ENCODE peak calls at places on chromosomes 12 and 14, in eight cellular contexts. C is NB4, S is A549, L is body of pancreas, I is ovary, T is IMR-90, G is K562, Z is esophagus muscularis mucosa. V is an unnamed sample.

GRCh38 chr12:109126781-109127180 is 10.4 kb downstream of the ACACB start:
- DNase-seq in C (no peak), S (no peak), L (no peak), I (no peak), T (peak; percentile 18), G (no peak), Z (no peak), V (no peak)

GRCh38 chr12:10001141-10001778 is 2.3 kb upstream of the CLEC1B start:
- DNase-seq in C (no peak), S (no peak), L (no peak), I (no peak), T (no peak), G (no peak), Z (no peak), V (no peak)

GRCh38 chr14:78425332-78425731 is 255.2 kb downstream of the NRXN3 start:
- DNase-seq in C (no peak), S (no peak), L (no peak), I (no peak), T (no peak), G (no peak), Z (no peak), V (no peak)

GRCh38 chr14:104937161-104937560 is 12.5 kb downstream of the PLD4 start:
- DNase-seq in C (no peak), S (no peak), L (no peak), I (no peak), T (no peak), G (no peak), Z (no peak), V (no peak)

GRCh38 chr12:127893875-127894635 is 372.9 kb upstream of the TMEM132C start:
- DNase-seq in C (peak; percentile 29), S (no peak), L (no peak), I (no peak), T (no peak), G (no peak), Z (no peak), V (no peak)

GRCh38 chr14:104115131-104115600 is 23.2 kb upstream of the KIF26A start:
- DNase-seq in C (no peak), S (no peak), L (peak; percentile 3), I (no peak), T (no peak), G (no peak), Z (no peak), V (no peak)

GRCh38 chr14:95190346-95190840 is 33.1 kb upstream of the DICER1 start:
- DNase-seq in C (no peak), S (no peak), L (no peak), I (no peak), T (no peak), G (no peak), Z (no peak), V (no peak)

GRCh38 chr14:53306926-53307325 is 153.8 kb upstream of the DDHD1 start:
- DNase-seq in C (peak; percentile 24), S (no peak), L (no peak), I (no peak), T (peak; percentile 71), G (no peak), Z (no peak), V (no peak)

GRCh38 chr14:64227856-64228255 is 66.3 kb downstream of the ESR2 start:
- DNase-seq in C (no peak), S (no peak), L (no peak), I (no peak), T (no peak), G (no peak), Z (no peak), V (no peak)

GRCh38 chr12:28908646-28909045 is 240.4 kb upstream of the FAR2 start:
- DNase-seq in C (no peak), S (no peak), L (no peak), I (no peak), T (peak; percentile 23), G (no peak), Z (no peak), V (no peak)

GRCh38 chr12:30026621-30027234 is 243.0 kb upstream of the TMTC1 start:
- DNase-seq in C (no peak), S (no peak), L (no peak), I (no peak), T (peak; percentile 89), G (no peak), Z (no peak), V (no peak)

GRCh38 chr14:28101992-28102391 is 664.6 kb upstream of the FOXG1 start:
- DNase-seq in C (no peak), S (no peak), L (peak; percentile 5), I (no peak), T (no peak), G (no peak), Z (no peak), V (no peak)

GRCh38 chr14:88613552-88614010 is 50.7 kb downstream of the ZC3H14 start:
- DNase-seq in C (peak; percentile 60), S (no peak), L (peak; percentile 73), I (no peak), T (peak; percentile 53), G (no peak), Z (no peak), V (no peak)

GRCh38 chr12:53955036-53955775 is 503 bp downstream of the HOXC12 start:
- DNase-seq in C (no peak), S (no peak), L (no peak), I (no peak), T (no peak), G (no peak), Z (no peak), V (no peak)

GRCh38 chr14:61837336-61838229 is 75.4 kb downstream of the SNAPC1 start:
- DNase-seq in C (peak; percentile 75), S (peak; percentile 60), L (peak; percentile 85), I (peak; percentile 71), T (peak; percentile 80), G (peak; percentile 65), Z (no peak), V (no peak)

GRCh38 chr12:132593071-132593470 is 17.3 kb downstream of the LRCOL1 start:
- DNase-seq in C (no peak), S (no peak), L (no peak), I (peak; percentile 27), T (no peak), G (no peak), Z (no peak), V (no peak)

GRCh38 chr12:617304-617915 is 45.8 kb downstream of the NINJ2 start:
- DNase-seq in C (peak; percentile 97), S (no peak), L (no peak), I (no peak), T (peak; percentile 18), G (no peak), Z (no peak), V (no peak)
- TF ChIP-seq POLR2A in C (no peak), S (no peak), L (peak; percentile 20), I (peak; percentile 32), T (no peak), G (no peak), Z (peak; percentile 27), V (no peak)

GRCh38 chr12:39619660-39620433 is at the start of gene ABCD2:
- DNase-seq in C (peak; percentile 74), S (peak; percentile 49), L (peak; percentile 51), I (peak; percentile 32), T (peak; percentile 58), G (peak; percentile 33), Z (peak; percentile 94), V (no peak)
- TF ChIP-seq POLR2A in C (no peak), S (no peak), L (no peak), I (no peak), T (no peak), G (no peak), Z (no peak), V (peak; percentile 45)

GRCh38 chr12:13194462-13195110 is 1.9 kb upstream of the EMP1 start:
- DNase-seq in C (no peak), S (no peak), L (no peak), I (no peak), T (no peak), G (no peak), Z (no peak), V (no peak)

GRCh38 chr12:13197526-13198141 is 1.1 kb downstream of the EMP1 start:
- DNase-seq in C (no peak), S (no peak), L (peak; percentile 10), I (no peak), T (peak; percentile 36), G (peak; percentile 8), Z (no peak), V (no peak)

GRCh38 chr12:13195848-13196301 is 651 bp upstream of the EMP1 start:
- DNase-seq in C (no peak), S (no peak), L (no peak), I (no peak), T (peak; percentile 68), G (no peak), Z (no peak), V (no peak)

GRCh38 chr12:13195244-13195643 is 1.3 kb upstream of the EMP1 start:
- DNase-seq in C (no peak), S (no peak), L (no peak), I (no peak), T (peak; percentile 63), G (no peak), Z (no peak), V (no peak)

DNA sequence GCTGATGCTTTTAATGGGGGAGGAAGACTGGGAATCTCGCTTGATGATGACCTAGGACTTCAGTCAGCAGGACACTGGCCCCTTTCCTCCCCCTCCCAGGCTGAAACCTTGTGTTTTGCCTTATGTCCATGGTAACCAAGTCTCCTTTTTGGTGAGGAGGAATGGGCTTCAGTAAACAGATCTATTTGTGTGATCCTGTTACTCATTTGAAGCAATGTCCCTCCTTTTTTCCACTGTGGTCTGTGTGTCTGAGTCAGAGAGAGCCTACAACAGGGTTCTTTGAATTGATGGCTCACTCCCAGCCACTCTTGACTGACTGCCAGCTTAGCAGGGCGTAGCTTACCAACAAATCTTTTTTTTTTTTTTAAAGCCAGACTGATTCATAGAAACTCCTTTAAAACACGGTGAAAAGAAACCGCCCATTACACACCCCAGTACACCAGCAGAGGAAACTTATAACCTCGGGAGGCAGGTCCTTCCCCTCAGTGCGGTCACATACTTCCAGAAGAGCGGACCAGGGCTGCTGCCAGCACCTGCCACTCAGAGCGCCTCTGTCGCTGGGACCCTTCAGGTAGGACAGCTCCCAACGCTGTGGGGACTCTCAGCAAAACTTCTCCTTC is at the start of gene EMP1:
- DNase-seq in C (peak; percentile 76), S (peak; percentile 84), L (peak; percentile 85), I (peak; percentile 94), T (peak; percentile 100), G (no peak), Z (peak; percentile 98), V (no peak)
- TF ChIP-seq POLR2A in C (no peak), S (no peak), L (peak; percentile 62), I (peak; percentile 73), T (peak; percentile 99), G (no peak), Z (peak; percentile 89), V (no peak)

DNA sequence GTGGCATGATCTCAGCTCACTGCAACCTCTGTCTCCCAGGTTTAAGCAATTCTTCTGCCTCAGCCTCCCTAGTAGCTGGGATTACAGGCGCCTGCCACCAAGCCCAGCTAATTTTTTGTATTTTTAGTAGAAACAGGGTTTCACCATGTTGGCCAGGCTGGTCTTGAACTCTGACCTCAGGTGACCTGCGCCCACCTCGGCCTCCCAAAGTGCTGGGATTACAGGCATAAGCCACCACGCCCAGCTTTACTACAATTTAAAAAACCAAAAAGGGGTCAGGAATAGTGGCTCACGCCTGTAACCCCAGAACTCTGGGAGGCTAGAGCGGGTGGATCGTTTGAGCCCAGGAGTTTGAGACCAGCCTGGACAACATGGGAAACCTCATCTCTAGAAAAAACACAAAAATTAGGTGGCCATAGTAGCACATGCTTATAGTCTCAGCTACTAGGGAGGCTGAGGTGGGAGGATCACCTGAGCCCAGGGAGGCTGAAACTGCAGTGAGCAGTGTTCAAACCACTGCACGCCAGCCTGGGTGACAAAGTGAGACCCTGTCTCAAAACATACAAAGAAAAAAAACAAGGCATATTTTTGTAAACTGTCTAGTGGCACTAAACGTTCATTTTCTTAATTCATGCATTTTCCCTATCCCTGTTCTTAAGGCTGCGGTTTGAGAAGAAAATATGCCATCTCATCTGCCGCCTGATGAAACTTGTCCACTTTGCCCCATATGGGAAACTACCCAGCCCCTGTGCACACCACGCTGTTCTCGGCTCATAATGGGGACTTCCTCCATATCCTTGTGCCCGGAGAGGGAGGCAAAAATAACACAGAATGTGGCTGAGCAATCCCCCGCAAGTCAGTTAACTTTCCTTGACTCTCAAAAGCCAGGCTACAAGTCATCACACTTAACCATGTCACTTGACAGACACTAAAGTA is 4.3 kb downstream of the RILPL2 start:
- DNase-seq in C (peak; percentile 94), S (no peak), L (no peak), I (no peak), T (no peak), G (no peak), Z (no peak), V (no peak)
- TF ChIP-seq POLR2A in C (no peak), S (no peak), L (no peak), I (no peak), T (no peak), G (no peak), Z (no peak), V (no peak)